ENCODE peak calls at places on chromosomes 4 and X, in seven cellular contexts. S is Peyer's patch, H is Kasumi-1, T is RPMI7951, X is SW480, F is activated T-cell treated with anti-CD3 and anti-CD28 coated beads for 1 hour, K is NCI-H1105. U is an unnamed sample.

GRCh38 chrX:119234931-119235555 is 1.0 kb upstream of the PGRMC1 start:
- DNase-seq in F (no peak), H (no peak), S (no peak), K (no peak), X (no peak), T (peak), U (no peak)

GRCh38 chr4:79645942-79646341 is 237.9 kb upstream of the GK2 start:
- DNase-seq in H (no peak), X (no peak), K (no peak), T (no peak), F (no peak), S (no peak), U (no peak)

GRCh38 chr4:110808371-110808878 is 185.5 kb upstream of the PITX2 start:
- DNase-seq in H (no peak), F (no peak), S (peak), T (no peak), X (no peak), K (no peak), U (no peak)

GRCh38 chr4:156981262-156981661 is 9.7 kb upstream of the PDGFC start:
- DNase-seq in F (no peak), S (no peak), X (no peak), T (no peak), H (no peak), K (no peak), U (no peak)

GRCh38 chr4:48247142-48247877 is 22.3 kb downstream of the TEC start:
- DNase-seq in F (no peak), T (peak), H (peak), X (no peak), S (no peak), K (no peak), U (no peak)

GRCh38 chr4:174365018-174365587 is 81.4 kb downstream of the CEP44 start:
- DNase-seq in S (no peak), F (no peak), T (peak), X (no peak), H (peak), K (no peak), U (no peak)

GRCh38 chr4:147586637-147587036 is 30.6 kb upstream of the TMEM184C start:
- DNase-seq in K (no peak), H (no peak), X (no peak), T (no peak), F (no peak), S (no peak), U (no peak)

GRCh38 chrX:20144491-20144890 is 2.9 kb upstream of the EIF1AX start:
- DNase-seq in X (no peak), H (peak), T (peak), K (no peak), F (no peak), S (no peak), U (no peak)

GRCh38 chrX:65643046-65643785 is 24.2 kb upstream of the MSN start:
- DNase-seq in S (no peak), T (peak), K (no peak), X (peak), F (no peak), H (no peak), U (no peak)

GRCh38 chrX:47232197-47232802 is 509 bp upstream of the USP11 start:
- DNase-seq in K (no peak), X (no peak), F (no peak), S (no peak), T (no peak), H (no peak), U (no peak)

GRCh38 chr4:3659131-3659530 is 107.1 kb upstream of the ADRA2C start:
- DNase-seq in X (no peak), K (no peak), T (no peak), H (no peak), S (no peak), F (no peak), U (no peak)

GRCh38 chr4:101259876-101260275 is 87.5 kb downstream of the PPP3CA start:
- DNase-seq in X (no peak), S (no peak), T (no peak), F (no peak), H (no peak), K (no peak), U (no peak)

GRCh38 chrX:100830143-100830542 is 10.0 kb downstream of the CSTF2 start:
- DNase-seq in T (no peak), H (no peak), K (no peak), S (no peak), F (no peak), X (no peak), U (no peak)

GRCh38 chr4:54543088-54543795 is 114.5 kb upstream of the KIT start:
- DNase-seq in K (no peak), S (no peak), X (peak), F (no peak), H (no peak), T (peak), U (no peak)

GRCh38 chrX:48487362-48487785 is 11.4 kb downstream of the FTSJ1 start:
- DNase-seq in S (no peak), X (peak), F (no peak), K (no peak), H (no peak), T (peak), U (no peak)

GRCh38 chr4:173490817-173491518 is 39.1 kb downstream of the HAND2 start:
- DNase-seq in S (no peak), H (peak), K (no peak), T (peak), X (peak), F (no peak), U (no peak)

GRCh38 chrX:135308345-135308855 is 880 bp upstream of the ETDC start:
- DNase-seq in H (no peak), F (no peak), K (no peak), S (no peak), T (no peak), X (no peak), U (no peak)

GRCh38 chrX:11792461-11793421 is 34.7 kb downstream of the MSL3 start:
- DNase-seq in X (no peak), K (no peak), H (peak), T (no peak), S (no peak), F (peak), U (peak)

GRCh38 chrX:133444196-133444595 is 28.9 kb upstream of the GPC4 start:
- DNase-seq in X (no peak), S (no peak), F (no peak), T (no peak), K (peak), H (no peak), U (no peak)

GRCh38 chr4:6546681-6547447 is 28.1 kb upstream of the MAN2B2 start:
- DNase-seq in K (peak), H (peak), S (no peak), F (peak), T (peak), X (peak), U (peak)

GRCh38 chrX:39499996-39500395 is 597.8 kb downstream of the BCOR start:
- DNase-seq in X (no peak), S (no peak), H (no peak), T (peak), K (no peak), F (no peak), U (no peak)

GRCh38 chrX:76148753-76149152 is 24.1 kb upstream of the PBDC1 start:
- DNase-seq in K (no peak), S (no peak), H (peak), F (peak), X (peak), T (peak), U (peak)

GRCh38 chr4:47490550-47490949 is 5.5 kb downstream of the ATP10D start:
- DNase-seq in K (no peak), H (peak), X (peak), F (no peak), S (no peak), T (peak), U (no peak)

GRCh38 chrX:122552291-122552800 is 631.7 kb upstream of the GRIA3 start:
- DNase-seq in X (no peak), H (no peak), F (no peak), T (no peak), S (no peak), K (no peak), U (no peak)

GRCh38 chr4:168722391-168722790 is 225.5 kb downstream of the PALLD start:
- DNase-seq in H (no peak), T (peak), X (no peak), F (no peak), K (no peak), S (no peak), U (no peak)

GRCh38 chr4:139050436-139050835 is 34.9 kb downstream of the NOCT start:
- DNase-seq in H (no peak), S (no peak), F (no peak), T (peak), K (no peak), X (no peak), U (no peak)

GRCh38 chrX:115023139-115023538 is 5.7 kb upstream of the IL13RA2 start:
- DNase-seq in X (no peak), F (no peak), S (no peak), T (peak), K (no peak), H (peak), U (no peak)

GRCh38 chr4:88616275-88616996 is 24.2 kb downstream of the HERC3 start:
- DNase-seq in K (no peak), X (no peak), S (no peak), T (peak), F (no peak), H (no peak), U (no peak)

GRCh38 chr4:186858355-186858754 is 134.7 kb upstream of the FAT1 start:
- DNase-seq in T (no peak), S (no peak), H (no peak), X (no peak), K (no peak), F (no peak), U (no peak)

GRCh38 chr4:74671074-74671698 is 123.1 kb downstream of the BTC start:
- DNase-seq in H (peak), T (peak), K (peak), X (peak), F (peak), S (no peak), U (peak)

GRCh38 chr4:5460106-5460801 is 248.1 kb downstream of the EVC2 start:
- DNase-seq in X (peak), S (no peak), H (peak), F (no peak), K (no peak), T (peak), U (no peak)

GRCh38 chr4:73729534-73730165 is 10.7 kb upstream of the CXCL8 start:
- DNase-seq in H (peak), K (no peak), T (peak), X (peak), S (no peak), F (no peak), U (no peak)